ENCODE peak calls at places on chromosomes 11 and 22, in eight cellular contexts. H, B, G, C, P, J, D and V are unnamed samples.

GRCh38 chr11:73335204-73335923 is 27.3 kb downstream of the ARHGEF17 start:
- DNase-seq in G (peak), C (peak), P (peak), J (peak), B (no peak), H (peak), D (peak), V (peak)

GRCh38 chr11:34263462-34264186 is 94.2 kb downstream of the ABTB2 start:
- DNase-seq in J (peak), C (peak), P (peak), G (no peak), D (peak), B (peak), H (no peak), V (peak)

GRCh38 chr22:17777005-17777716 is 2.9 kb upstream of the BID start:
- DNase-seq in D (no peak), B (no peak), G (peak), J (no peak), P (peak), H (no peak), C (no peak), V (no peak)

GRCh38 chr11:92424281-92424680 is 199.7 kb downstream of the FAT3 start:
- DNase-seq in B (no peak), C (peak), D (peak), J (peak), H (no peak), P (peak), G (no peak), V (peak)

GRCh38 chr11:117479372-117479771 is 151.7 kb downstream of the CEP164 start:
- DNase-seq in P (peak), H (no peak), C (no peak), D (no peak), J (no peak), B (no peak), G (peak), V (no peak)

GRCh38 chr11:70263363-70263762 is 7.1 kb upstream of the PPFIA1 start:
- DNase-seq in P (peak), C (no peak), B (no peak), H (no peak), J (no peak), G (no peak), D (no peak), V (no peak)

GRCh38 chr11:65262775-65263174 is 1.0 kb downstream of the POLA2 start:
- DNase-seq in J (no peak), H (no peak), P (no peak), C (no peak), G (no peak), B (no peak), D (no peak), V (no peak)

GRCh38 chr11:119421351-119421750 is 1.6 kb downstream of the THY1 start:
- DNase-seq in G (no peak), D (peak), C (no peak), H (no peak), B (no peak), J (no peak), P (no peak), V (no peak)

GRCh38 chr11:114893329-114893728 is 215.0 kb downstream of the NXPE2 start:
- DNase-seq in G (no peak), C (no peak), H (no peak), P (no peak), D (no peak), J (no peak), B (no peak), V (no peak)

GRCh38 chr11:123194308-123195181 is 503 bp downstream of the CLMP start:
- DNase-seq in D (no peak), J (peak), C (peak), P (peak), B (no peak), G (no peak), H (peak), V (peak)

GRCh38 chr11:113018913-113019312 is 57.7 kb downstream of the NCAM1 start:
- DNase-seq in P (no peak), C (no peak), H (no peak), B (no peak), J (no peak), G (no peak), D (no peak), V (no peak)

GRCh38 chr11:84886344-84886743 is 740.8 kb downstream of the DLG2 start:
- DNase-seq in J (peak), P (no peak), B (no peak), D (peak), C (peak), H (no peak), G (no peak), V (peak)

GRCh38 chr11:71301046-71301857 is 48.9 kb upstream of the SHANK2 start:
- DNase-seq in C (no peak), G (no peak), H (no peak), J (no peak), D (no peak), B (no peak), P (no peak), V (no peak)

GRCh38 chr11:76791861-76792260 is 8.7 kb downstream of the TSKU start:
- DNase-seq in J (peak), P (peak), C (peak), D (peak), G (no peak), B (no peak), H (no peak), V (peak)

GRCh38 chr11:58618215-58618614 is 4.2 kb upstream of the CNTF start:
- DNase-seq in H (no peak), B (no peak), G (no peak), C (no peak), P (no peak), D (no peak), J (no peak), V (no peak)

GRCh38 chr22:24068377-24068680 is 57.2 kb downstream of the CABIN1 start:
- DNase-seq in C (no peak), J (no peak), B (no peak), P (no peak), H (no peak), D (no peak), G (no peak), V (no peak)

GRCh38 chr11:19992162-19992561 is 168.1 kb downstream of the DBX1 start:
- DNase-seq in P (no peak), J (peak), G (no peak), D (no peak), C (no peak), H (no peak), B (no peak), V (no peak)

GRCh38 chr22:32665676-32666075 is 135.8 kb upstream of the TIMP3 start:
- DNase-seq in H (no peak), D (no peak), B (no peak), P (peak), G (no peak), C (no peak), J (no peak), V (no peak)

GRCh38 chr11:115488945-115489344 is 15.3 kb downstream of the CADM1 start:
- DNase-seq in G (no peak), D (no peak), P (no peak), B (peak), J (peak), C (peak), H (no peak), V (no peak)

GRCh38 chr22:36329217-36330078 is 58.3 kb downstream of the MYH9 start:
- DNase-seq in H (no peak), G (no peak), B (peak), J (peak), D (peak), C (peak), P (peak), V (peak)

GRCh38 chr11:12835286-12835685 is 161.1 kb downstream of the TEAD1 start:
- DNase-seq in G (no peak), P (no peak), J (no peak), D (no peak), B (no peak), H (no peak), C (no peak), V (no peak)

GRCh38 chr11:112584674-112585073 is 324.0 kb upstream of the PLET1 start:
- DNase-seq in H (no peak), J (no peak), D (no peak), C (no peak), B (no peak), G (no peak), P (no peak), V (no peak)

GRCh38 chr22:17483670-17484372 is 79.5 kb upstream of the SLC25A18 start:
- DNase-seq in C (no peak), P (no peak), D (peak), B (no peak), J (no peak), G (no peak), H (no peak), V (no peak)

GRCh38 chr11:87263979-87264378 is 226.2 kb downstream of the TMEM135 start:
- DNase-seq in B (no peak), G (no peak), P (no peak), C (no peak), J (no peak), H (no peak), D (peak), V (no peak)

GRCh38 chr11:46675288-46675851 is 25.0 kb downstream of the ARHGAP1 start:
- DNase-seq in G (no peak), C (peak), J (peak), B (no peak), H (no peak), D (peak), P (peak), V (peak)

GRCh38 chr22:48712558-48712957 is 1115.1 kb downstream of the BRD1 start:
- DNase-seq in J (no peak), B (no peak), C (no peak), G (no peak), D (no peak), P (peak), H (no peak), V (no peak)

GRCh38 chr11:9004310-9004945 is 627 bp upstream of the NRIP3 start:
- DNase-seq in J (no peak), C (no peak), P (no peak), G (no peak), B (no peak), H (no peak), D (no peak), V (no peak)

GRCh38 chr11:19441752-19442553 is 201.2 kb upstream of the E2F8 start:
- DNase-seq in B (peak), D (peak), C (peak), J (peak), H (no peak), G (peak), P (peak), V (peak)

GRCh38 chr11:105588001-105588400 is 21.9 kb upstream of the GRIA4 start:
- DNase-seq in D (peak), C (peak), J (peak), G (no peak), P (no peak), B (peak), H (no peak), V (peak)

GRCh38 chr11:43942651-43943356 is 367 bp downstream of the C11orf96 start:
- DNase-seq in D (peak), H (no peak), C (peak), G (no peak), B (no peak), P (peak), J (no peak), V (no peak)

GRCh38 chr11:8267831-8268529 is 4.3 kb upstream of the LMO1 start:
- DNase-seq in C (no peak), D (no peak), H (no peak), B (no peak), J (no peak), P (peak), G (no peak), V (no peak)

GRCh38 chr11:74932797-74933196 is 16.1 kb downstream of the XRRA1 start:
- DNase-seq in B (peak), C (peak), G (no peak), P (no peak), H (no peak), D (peak), J (peak), V (peak)

GRCh38 chr22:40758390-40758789 is 60.8 kb downstream of the SLC25A17 start:
- DNase-seq in D (no peak), C (no peak), B (no peak), G (no peak), H (no peak), P (no peak), J (no peak), V (no peak)

GRCh38 chr11:108835624-108836023 is 170.8 kb downstream of the DDX10 start:
- DNase-seq in H (no peak), J (no peak), G (no peak), C (no peak), B (no peak), P (no peak), D (no peak), V (no peak)

GRCh38 chr22:19631899-19632670 is 82.2 kb upstream of the SEPTIN5 start:
- DNase-seq in D (peak), G (no peak), C (peak), B (peak), P (peak), J (peak), H (peak), V (peak)
- TF ChIP-seq CTCF in D (peak), G (peak), C (peak), B (peak), P (peak), J (peak), H (peak), V (peak)

GRCh38 chr11:10407749-10408472 is 47.2 kb upstream of the AMPD3 start:
- DNase-seq in D (no peak), P (no peak), H (no peak), C (no peak), J (no peak), G (no peak), B (no peak), V (no peak)

GRCh38 chr11:10401696-10402392 is 53.2 kb upstream of the AMPD3 start:
- DNase-seq in D (no peak), P (no peak), C (no peak), B (no peak), J (no peak), G (no peak), H (no peak), V (no peak)

GRCh38 chr11:10409207-10409661 is 45.8 kb upstream of the AMPD3 start:
- DNase-seq in D (no peak), H (no peak), J (no peak), C (no peak), G (no peak), B (no peak), P (no peak), V (no peak)

GRCh38 chr11:10407055-10407454 is 48.0 kb upstream of the AMPD3 start:
- DNase-seq in J (peak), B (no peak), G (no peak), H (no peak), C (no peak), D (peak), P (no peak), V (peak)

DNA sequence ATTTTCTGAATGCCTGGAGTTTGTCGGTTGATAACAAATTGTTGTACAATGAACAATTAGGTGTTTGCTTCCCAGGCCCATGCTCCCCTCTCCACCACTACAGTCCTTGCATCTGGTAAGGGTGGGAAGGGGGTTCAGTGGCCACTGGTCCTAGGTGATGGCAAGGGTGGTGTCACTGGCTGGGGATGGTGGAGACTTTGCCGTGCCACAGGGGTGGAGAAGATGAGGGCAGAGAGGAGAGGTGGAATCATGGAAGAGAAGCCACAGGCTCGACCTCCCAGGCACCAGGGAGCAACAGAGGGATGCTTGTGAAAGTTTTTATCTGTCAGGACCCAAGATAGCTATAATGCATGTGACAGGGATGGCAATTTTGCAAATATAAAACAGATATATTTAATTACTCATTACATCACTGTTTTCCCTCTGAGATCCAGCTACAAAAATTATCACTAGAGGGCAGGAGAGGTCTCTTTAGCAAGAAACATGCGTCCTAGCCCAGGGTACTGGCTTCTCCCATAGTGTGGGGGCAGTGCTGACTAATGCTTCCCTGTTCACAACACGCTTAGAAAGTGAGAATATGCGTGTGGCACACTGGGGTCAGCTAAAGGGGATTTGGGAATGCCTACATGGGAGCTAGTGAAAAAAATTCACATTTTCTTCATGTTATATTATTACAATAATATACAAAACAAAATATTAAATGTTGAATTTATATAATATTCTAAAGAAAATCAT is 49.0 kb upstream of the AMPD3 start:
- DNase-seq in J (peak), P (peak), C (peak), H (peak), D (peak), G (peak), B (peak), V (peak)
- TF ChIP-seq CTCF in J (peak), P (peak), C (peak), H (peak), D (peak), G (peak), B (peak), V (peak)

DNA sequence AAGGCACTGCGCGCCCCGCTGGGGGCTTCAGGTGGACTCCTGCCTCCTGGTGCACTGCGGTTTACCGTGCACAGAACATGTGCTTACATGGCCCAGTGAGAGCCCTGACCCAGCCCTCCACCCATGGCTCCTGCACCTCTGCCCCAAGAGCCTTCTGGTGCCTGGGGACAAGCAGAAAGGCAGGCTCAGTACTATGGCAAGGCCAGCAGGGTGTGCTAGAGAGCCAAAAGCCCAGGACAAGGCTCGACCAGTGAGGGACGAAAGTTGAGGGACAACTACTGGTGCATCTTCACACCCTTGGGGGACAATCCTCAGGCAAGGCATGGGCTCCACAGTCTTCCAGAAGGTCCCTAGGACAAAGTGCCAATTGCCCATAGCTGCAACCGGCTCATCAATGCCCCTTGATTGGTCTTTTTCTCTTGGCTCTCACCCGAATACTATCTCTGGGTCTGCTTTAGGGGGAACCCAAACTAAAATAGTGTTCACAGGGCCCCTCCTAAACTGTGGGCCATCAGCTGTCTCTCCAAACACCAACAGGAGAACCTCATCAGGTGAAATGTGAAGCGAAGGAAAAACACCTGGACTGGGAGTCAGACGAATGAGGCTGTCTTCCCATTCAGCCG is 13.5 kb downstream of the PGA5 start:
- DNase-seq in J (peak), H (peak), D (peak), C (peak), G (peak), B (peak), P (peak), V (peak)
- TF ChIP-seq CTCF in J (peak), H (peak), D (peak), C (peak), G (peak), B (peak), P (peak), V (peak)

GRCh38 chr22:19398680-19399079 is 32.9 kb downstream of the HIRA start:
- DNase-seq in H (no peak), B (no peak), C (no peak), P (no peak), J (no peak), D (no peak), G (no peak), V (no peak)
- TF ChIP-seq CTCF in H (no peak), B (no peak), C (no peak), P (no peak), J (no peak), D (no peak), G (no peak), V (no peak)

GRCh38 chr11:95229199-95230053 is 1.6 kb downstream of the SESN3 start:
- DNase-seq in B (no peak), D (peak), H (no peak), P (peak), G (no peak), J (no peak), C (peak), V (no peak)

GRCh38 chr11:95231881-95232605 is 1.0 kb upstream of the SESN3 start:
- DNase-seq in G (peak), P (peak), B (no peak), H (no peak), J (peak), D (peak), C (peak), V (no peak)

GRCh38 chr11:95232666-95233065 is 1.7 kb upstream of the SESN3 start:
- DNase-seq in J (no peak), H (no peak), G (no peak), P (no peak), B (no peak), C (no peak), D (no peak), V (no peak)

GRCh38 chr11:95230054-95231034 is 658 bp downstream of the SESN3 start:
- DNase-seq in G (no peak), D (peak), H (no peak), J (no peak), P (peak), B (no peak), C (peak), V (no peak)

DNA sequence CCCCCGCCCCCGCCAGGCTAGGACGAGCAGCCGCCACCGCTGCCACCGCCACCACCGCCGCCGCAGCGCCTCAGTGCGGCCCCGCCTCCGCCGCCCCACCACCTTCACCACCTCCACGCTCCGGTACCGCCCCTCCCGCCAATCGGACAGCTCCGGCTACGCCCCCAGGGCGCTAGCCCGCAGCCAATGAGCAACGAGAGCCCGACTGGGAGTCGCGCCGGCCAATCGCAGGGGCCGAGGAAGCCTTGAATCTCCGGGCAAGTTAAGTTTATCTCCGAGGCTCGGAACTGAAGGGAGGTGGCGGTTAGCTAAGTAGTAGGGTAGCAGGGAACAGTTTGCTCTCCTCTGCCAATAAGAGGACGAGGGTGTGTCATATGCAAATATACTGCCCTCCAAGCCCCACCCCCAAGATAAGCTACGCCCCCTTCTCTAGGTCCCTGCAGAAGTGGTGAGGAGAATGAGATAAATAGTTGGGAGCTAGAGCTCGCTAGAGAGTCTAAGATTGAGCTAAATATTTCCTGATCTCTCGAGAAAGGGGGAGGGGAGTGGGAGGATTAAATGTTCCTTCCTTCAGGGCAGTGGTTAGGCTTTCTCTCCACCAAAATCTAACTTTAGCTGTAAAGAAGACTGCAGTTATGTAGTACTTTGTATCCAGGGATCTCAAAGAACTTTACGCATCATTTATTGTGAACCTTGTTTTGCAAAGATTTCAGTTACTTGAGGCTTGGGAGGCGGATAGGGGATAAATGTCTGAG is at the start of gene SESN3:
- DNase-seq in D (peak), P (peak), J (peak), B (peak), H (peak), G (peak), C (peak), V (peak)
- TF ChIP-seq CTCF in D (no peak), P (no peak), J (peak), B (no peak), H (peak), G (no peak), C (peak), V (no peak)